ENCODE peak calls at places on chromosomes 3 and 15, in five cellular contexts. O is endothelial cell of umbilical vein, A is substantia nigra, T is lung, Y is A549. G is an unnamed sample.

GRCh38 chr3:13112521-13113345 is 39.5 kb upstream of the IQSEC1 start:
- DNase-seq in O (no peak), A (no peak), T (no peak), Y (no peak), G (no peak)

GRCh38 chr3:114850913-114851312 is 296.2 kb downstream of the ZBTB20 start:
- DNase-seq in O (no peak), A (no peak), T (no peak), Y (no peak), G (no peak)

GRCh38 chr3:71258116-71258515 is 325.4 kb downstream of the FOXP1 start:
- DNase-seq in O (peak), A (no peak), T (no peak), Y (peak), G (no peak)

GRCh38 chr15:65917407-65917756 is 48.1 kb downstream of the RAB11A start:
- DNase-seq in O (no peak), A (no peak), T (no peak), Y (no peak), G (no peak)

GRCh38 chr15:93249599-93249998 is 160.6 kb upstream of the RGMA start:
- DNase-seq in O (no peak), A (no peak), T (no peak), Y (no peak), G (no peak)

GRCh38 chr3:124851136-124851535 is 36.0 kb downstream of the ITGB5 start:
- DNase-seq in O (no peak), A (no peak), T (no peak), Y (no peak), G (no peak)

GRCh38 chr3:192993428-192993827 is 75.8 kb upstream of the MB21D2 start:
- DNase-seq in O (peak), A (no peak), T (no peak), Y (no peak), G (no peak)

GRCh38 chr15:84960391-84961113 is 21.1 kb upstream of the PDE8A start:
- DNase-seq in O (no peak), A (no peak), T (no peak), Y (no peak), G (no peak)

GRCh38 chr3:72185549-72186484 is 400.9 kb upstream of the PROK2 start:
- DNase-seq in O (peak), A (no peak), T (no peak), Y (no peak), G (no peak)

GRCh38 chr15:39610665-39611064 is 29.8 kb downstream of the THBS1 start:
- DNase-seq in O (no peak), A (no peak), T (no peak), Y (no peak), G (no peak)

GRCh38 chr3:58005662-58006061 is 2.6 kb upstream of the FLNB start:
- DNase-seq in O (peak), A (no peak), T (no peak), Y (no peak), G (no peak)

GRCh38 chr3:104740874-104741273 is 625.8 kb upstream of the ALCAM start:
- DNase-seq in O (no peak), A (no peak), T (no peak), Y (no peak), G (no peak)

GRCh38 chr3:189392969-189393368 is 221.2 kb downstream of the TPRG1 start:
- DNase-seq in O (no peak), A (no peak), T (no peak), Y (peak), G (no peak)

GRCh38 chr15:77836901-77837648 is 204.4 kb upstream of the LINGO1 start:
- DNase-seq in O (no peak), A (no peak), T (no peak), Y (no peak), G (no peak)

GRCh38 chr15:40769310-40770146 is at the start of gene C15orf62:
- DNase-seq in O (peak), A (peak), T (no peak), Y (no peak), G (peak)

GRCh38 chr3:123735456-123735855 is 148.7 kb downstream of the MYLK start:
- DNase-seq in O (no peak), A (no peak), T (no peak), Y (no peak), G (no peak)

GRCh38 chr15:80455051-80455648 is 51.0 kb downstream of the ARNT2 start:
- DNase-seq in O (no peak), A (no peak), T (no peak), Y (no peak), G (no peak)

GRCh38 chr3:34212671-34213070 is 414.2 kb downstream of the PDCD6IP start:
- DNase-seq in O (peak), A (peak), T (peak), Y (no peak), G (no peak)

GRCh38 chr3:46460051-46460450 is 4.7 kb downstream of the LTF start:
- DNase-seq in O (no peak), A (no peak), T (no peak), Y (no peak), G (no peak)

GRCh38 chr3:46693897-46694235 is 387 bp upstream of the ALS2CL start:
- DNase-seq in O (peak), A (no peak), T (peak), Y (no peak), G (no peak)

GRCh38 chr3:54862526-54862925 is 65.3 kb downstream of the LRTM1 start:
- DNase-seq in O (no peak), A (no peak), T (no peak), Y (no peak), G (no peak)